ENCODE peak calls at places on chromosomes 13 and 19, in five cellular contexts. O, C, Q, U and V are unnamed samples.

GRCh38 chr19:54191671-54192453 is 754 bp downstream of the TSEN34 start:
- DNase-seq in C (no peak), Q (no peak), U (no peak), O (no peak), V (no peak)

GRCh38 chr19:10001899-10002298 is 8.4 kb downstream of the COL5A3 start:
- DNase-seq in O (no peak), Q (no peak), U (peak), C (no peak), V (no peak)

GRCh38 chr13:44004881-44005280 is 125.2 kb downstream of the LACC1 start:
- DNase-seq in Q (no peak), C (peak), U (no peak), O (no peak), V (peak)

GRCh38 chr13:44903596-44903995 is 85.7 kb downstream of the NUFIP1 start:
- DNase-seq in C (peak), O (no peak), Q (peak), U (peak), V (no peak)

GRCh38 chr13:95298971-95299627 is 2.2 kb downstream of the ABCC4 start:
- DNase-seq in Q (no peak), C (peak), U (no peak), O (no peak), V (peak)

GRCh38 chr13:27170521-27171243 is 929 bp downstream of the USP12 start:
- DNase-seq in U (peak), O (peak), Q (peak), C (no peak), V (no peak)

GRCh38 chr13:49869514-49869913 is 66.6 kb downstream of the SPRYD7 start:
- DNase-seq in Q (no peak), C (no peak), U (no peak), O (no peak), V (no peak)

GRCh38 chr13:23470706-23471610 is 37.5 kb upstream of the SACS start:
- DNase-seq in C (no peak), Q (no peak), U (no peak), O (no peak), V (no peak)

GRCh38 chr13:50224534-50224933 is 209.3 kb downstream of the KCNRG start:
- DNase-seq in Q (no peak), U (no peak), O (no peak), C (no peak), V (peak)

GRCh38 chr19:29658221-29658991 is 6.9 kb upstream of the PLEKHF1 start:
- DNase-seq in Q (no peak), U (no peak), C (no peak), O (no peak), V (no peak)

GRCh38 chr19:27758626-27759505 is 1454.1 kb downstream of the UQCRFS1 start:
- DNase-seq in O (no peak), Q (no peak), U (no peak), C (no peak), V (no peak)

GRCh38 chr13:109787135-109787954 is 962 bp upstream of the IRS2 start:
- DNase-seq in O (no peak), C (no peak), Q (peak), U (peak), V (peak)

GRCh38 chr13:109858319-109858718 is 71.9 kb upstream of the IRS2 start:
- DNase-seq in Q (no peak), U (no peak), C (no peak), O (no peak), V (peak)

GRCh38 chr13:106484755-106485193 is 50.7 kb downstream of the EFNB2 start:
- DNase-seq in Q (no peak), C (no peak), O (no peak), U (no peak), V (no peak)

GRCh38 chr13:83881917-83882625 is at the start of gene SLITRK1:
- DNase-seq in O (no peak), U (peak), C (peak), Q (no peak), V (peak)

GRCh38 chr19:31943778-31944177 is 401.6 kb upstream of the ZNF507 start:
- DNase-seq in Q (no peak), O (no peak), U (no peak), C (no peak), V (no peak)

GRCh38 chr13:111261326-111261725 is 59.1 kb upstream of the TEX29 start:
- DNase-seq in U (no peak), Q (no peak), C (no peak), O (no peak), V (no peak)

GRCh38 chr13:110492299-110493160 is 69.0 kb downstream of the RAB20 start:
- DNase-seq in Q (no peak), O (no peak), C (no peak), U (no peak), V (no peak)

GRCh38 chr19:16914421-16914820 is 25.6 kb downstream of the F2RL3 start:
- DNase-seq in Q (no peak), U (no peak), C (no peak), O (no peak), V (no peak)

GRCh38 chr13:53821632-53822031 is 793.0 kb downstream of the OLFM4 start:
- DNase-seq in U (no peak), C (no peak), Q (no peak), O (no peak), V (no peak)

GRCh38 chr13:77521595-77522367 is 13.7 kb upstream of the SCEL start:
- DNase-seq in O (no peak), U (peak), Q (no peak), C (no peak), V (peak)

GRCh38 chr19:51364200-51365106 is 1.7 kb downstream of the ETFB start:
- DNase-seq in U (no peak), C (no peak), Q (no peak), O (no peak), V (peak)

GRCh38 chr19:43774103-43774939 is 6.5 kb downstream of the KCNN4 start:
- DNase-seq in O (no peak), Q (peak), U (peak), C (no peak), V (no peak)

GRCh38 chr13:63948045-63948444 is 2532.4 kb upstream of the PCDH20 start:
- DNase-seq in U (no peak), Q (no peak), C (no peak), O (no peak), V (no peak)

GRCh38 chr13:28173793-28174192 is 35.4 kb downstream of the PAN3 start:
- DNase-seq in C (no peak), U (no peak), Q (no peak), O (no peak), V (peak)

GRCh38 chr19:33434886-33435705 is 61.6 kb downstream of the CEBPG start:
- DNase-seq in O (no peak), C (no peak), U (no peak), Q (no peak), V (no peak)

GRCh38 chr19:16170134-16170533 is 3.2 kb downstream of the CIB3 start:
- DNase-seq in C (no peak), O (no peak), U (no peak), Q (no peak), V (no peak)

GRCh38 chr13:108178105-108178504 is 37.2 kb downstream of the LIG4 start:
- DNase-seq in C (no peak), O (no peak), U (no peak), Q (no peak), V (no peak)

DNA sequence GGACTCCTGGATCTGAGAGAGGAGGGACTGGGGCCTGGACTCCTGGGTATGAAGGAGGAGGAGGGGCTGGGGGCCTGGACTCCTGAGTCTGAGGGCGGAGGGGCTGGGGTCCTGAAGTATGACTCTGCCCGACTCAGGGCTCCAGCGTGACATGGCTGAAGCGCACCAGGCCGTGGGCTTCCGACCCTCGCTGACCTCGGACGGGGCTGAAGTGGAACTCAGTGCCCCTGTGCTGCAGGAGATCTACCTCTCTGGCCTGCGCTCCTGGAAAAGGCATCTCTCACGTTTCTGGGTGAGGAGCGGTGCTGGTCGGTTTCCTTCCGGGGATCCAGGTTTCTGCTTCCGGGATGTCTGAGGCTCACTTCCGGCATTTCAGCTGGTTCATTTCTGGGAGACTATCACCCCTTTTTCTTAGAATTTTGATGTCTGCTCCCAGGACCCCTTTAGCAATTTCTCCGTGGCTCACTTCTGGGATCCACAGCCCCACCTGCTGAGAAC is 1.2 kb downstream of the CPT1C start:
- DNase-seq in Q (no peak), U (no peak), C (no peak), O (no peak), V (no peak)
- H3K4me3 ChIP-seq in Q (no peak), U (no peak), C (peak), O (no peak), V (no peak)

DNA sequence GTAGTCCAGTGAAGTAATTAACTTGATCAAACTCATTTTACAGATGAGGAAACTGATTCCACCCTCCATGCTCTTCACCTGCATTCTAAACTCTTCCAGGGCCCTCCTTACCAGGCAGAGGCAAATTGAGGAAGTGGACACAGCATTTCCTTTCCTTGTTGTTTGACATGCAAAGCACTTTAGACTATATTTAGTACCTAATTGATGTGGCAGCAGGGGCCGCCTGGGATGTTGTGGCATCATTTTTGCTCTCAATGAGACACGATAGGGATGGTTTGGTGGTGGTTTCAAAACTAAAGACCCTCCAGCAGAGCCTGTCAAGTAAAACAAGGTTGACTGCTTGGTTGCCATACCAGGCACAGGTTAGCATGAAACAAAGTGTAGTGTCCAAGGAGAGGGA is 7.9 kb downstream of the SIPA1L3 start:
- DNase-seq in C (no peak), O (no peak), U (no peak), Q (no peak), V (no peak)
- H3K4me3 ChIP-seq in C (no peak), O (no peak), U (no peak), Q (no peak), V (no peak)

DNA sequence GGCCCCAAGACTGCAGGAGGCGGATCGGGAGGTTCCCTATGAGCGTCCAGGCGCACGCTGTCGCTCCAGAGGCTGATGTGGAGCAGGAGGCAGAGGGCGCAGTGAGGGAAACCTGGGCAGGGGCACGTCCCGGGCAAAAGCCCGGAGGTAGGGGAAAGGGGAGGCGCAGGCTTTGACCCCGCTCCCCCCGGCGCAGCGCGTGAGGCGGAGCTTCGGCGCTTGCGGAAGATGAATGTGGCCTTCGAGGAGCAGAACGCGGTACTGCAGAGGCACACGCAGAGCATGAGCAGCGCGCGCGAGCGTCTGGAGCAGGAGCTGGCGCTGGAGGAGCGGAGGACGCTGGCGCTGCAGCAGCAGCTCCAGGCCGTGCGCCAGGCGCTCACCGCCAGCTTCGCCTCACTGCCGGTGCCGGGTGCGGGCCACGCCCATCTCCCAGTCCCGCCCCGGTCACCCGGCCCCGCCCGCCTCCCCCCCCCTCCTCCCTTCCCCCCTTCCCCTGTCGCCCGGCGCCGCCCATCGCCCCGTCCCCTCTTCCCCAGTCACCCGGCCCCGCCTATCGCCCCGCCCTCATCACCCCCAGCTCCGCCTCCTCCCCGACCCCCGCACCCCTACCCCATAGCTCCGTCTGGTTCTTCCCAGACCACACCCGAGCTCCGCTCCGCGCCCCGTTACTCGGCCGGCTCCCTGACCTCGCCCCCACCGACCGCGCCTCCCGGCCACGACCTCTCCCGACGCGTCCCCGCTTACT is 4.1 kb downstream of the HMG20B start:
- DNase-seq in Q (peak), U (peak), O (no peak), C (no peak), V (no peak)
- H3K4me3 ChIP-seq in Q (no peak), U (no peak), O (no peak), C (peak), V (no peak)

DNA sequence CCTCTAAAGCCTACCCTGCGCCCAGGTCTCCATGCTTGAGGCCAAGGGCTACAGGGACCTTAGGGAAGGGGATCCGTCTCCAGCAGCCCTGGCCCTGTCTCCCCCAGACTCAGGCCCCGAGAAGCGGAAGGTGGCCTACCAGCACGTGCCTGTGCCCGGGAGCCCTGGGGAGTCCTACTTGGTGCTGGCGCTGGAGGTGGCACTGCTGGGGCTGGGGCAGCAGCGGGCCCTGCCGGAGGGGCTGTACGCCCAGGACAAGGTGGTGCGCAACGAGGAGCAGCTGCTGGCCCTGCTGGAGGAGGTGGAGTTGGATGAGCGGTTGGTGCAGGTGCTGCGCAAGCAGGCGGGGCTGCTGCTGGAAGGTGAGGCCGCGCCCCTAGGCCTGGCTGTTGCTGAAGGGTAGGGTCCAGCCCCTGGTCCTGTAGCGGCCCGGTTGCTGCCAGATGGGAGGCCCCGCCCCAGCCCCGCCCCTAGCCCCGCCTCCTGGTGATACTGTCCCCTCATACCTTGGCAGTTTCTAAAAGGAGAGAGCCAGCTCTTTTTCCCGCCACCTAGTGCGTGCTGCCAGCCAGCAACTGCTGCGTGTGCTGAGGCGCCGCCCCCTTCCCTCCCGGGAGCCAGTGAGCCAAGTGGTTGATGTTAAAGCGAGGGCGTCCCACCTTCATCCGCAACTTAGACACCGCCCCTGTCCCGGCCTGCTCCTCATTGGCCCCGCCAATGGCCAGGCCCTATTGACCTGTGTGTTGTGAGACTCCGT is 22.6 kb downstream of the ZSWIM4 start:
- DNase-seq in Q (no peak), U (peak), O (no peak), C (no peak), V (no peak)
- H3K4me3 ChIP-seq in Q (no peak), U (no peak), O (no peak), C (no peak), V (no peak)

GRCh38 chr13:21685485-21686064 is 14.7 kb downstream of the FGF9 start:
- DNase-seq in C (no peak), Q (no peak), U (no peak), O (no peak), V (no peak)
- H3K4me3 ChIP-seq in C (no peak), Q (no peak), U (no peak), O (no peak), V (no peak)

GRCh38 chr19:38134538-38135149 is 89.4 kb downstream of the DPF1 start:
- DNase-seq in O (no peak), U (peak), C (no peak), Q (no peak), V (peak)
- H3K4me3 ChIP-seq in O (no peak), U (no peak), C (no peak), Q (no peak), V (no peak)